ENCODE peak calls at places on chromosomes 7 and 10, in six cellular contexts. One of them, this sample, is unnamed.

GRCh38 chr7:44448456-44448855 is 42.0 kb downstream of the NUDCD3 start:
- DNase-seq in A549: no peak
- DNase-seq in endothelial cell of umbilical vein: no peak
- DNase-seq in HepG2: no peak
- DNase-seq in K562: no peak
- DNase-seq in GM12878: no peak
- DNase-seq in this sample: no peak

GRCh38 chr7:159065151-159065550 is 79.5 kb downstream of the VIPR2 start:
- DNase-seq in A549: no peak
- DNase-seq in endothelial cell of umbilical vein: no peak
- DNase-seq in HepG2: no peak
- DNase-seq in K562: no peak
- DNase-seq in GM12878: no peak
- DNase-seq in this sample: no peak

GRCh38 chr7:135557455-135558336 is at the start of gene NUP205:
- DNase-seq in A549: peak
- DNase-seq in endothelial cell of umbilical vein: peak
- DNase-seq in HepG2: peak
- DNase-seq in K562: peak
- DNase-seq in GM12878: peak
- DNase-seq in this sample: peak

GRCh38 chr7:297611-298374 is 7.8 kb downstream of the FOXL3 start:
- DNase-seq in A549: no peak
- DNase-seq in endothelial cell of umbilical vein: no peak
- DNase-seq in HepG2: no peak
- DNase-seq in K562: no peak
- DNase-seq in GM12878: no peak
- DNase-seq in this sample: no peak

GRCh38 chr7:138481447-138482380 is 21.7 kb downstream of the TRIM24 start:
- DNase-seq in A549: no peak
- DNase-seq in endothelial cell of umbilical vein: no peak
- DNase-seq in HepG2: no peak
- DNase-seq in K562: no peak
- DNase-seq in GM12878: no peak
- DNase-seq in this sample: no peak

GRCh38 chr10:18104223-18104872 is 35.9 kb upstream of the CACNB2 start:
- DNase-seq in A549: peak
- DNase-seq in endothelial cell of umbilical vein: peak
- DNase-seq in HepG2: peak
- DNase-seq in K562: peak
- DNase-seq in GM12878: no peak
- DNase-seq in this sample: peak

GRCh38 chr7:48718731-48719387 is 205.5 kb upstream of the CDC14C start:
- DNase-seq in A549: no peak
- DNase-seq in endothelial cell of umbilical vein: no peak
- DNase-seq in HepG2: no peak
- DNase-seq in K562: no peak
- DNase-seq in GM12878: no peak
- DNase-seq in this sample: peak

GRCh38 chr7:130063036-130063435 is 7.3 kb upstream of the KLHDC10 start:
- DNase-seq in A549: no peak
- DNase-seq in endothelial cell of umbilical vein: peak
- DNase-seq in HepG2: peak
- DNase-seq in K562: peak
- DNase-seq in GM12878: no peak
- DNase-seq in this sample: peak

GRCh38 chr7:138887872-138888656 is 90.1 kb upstream of the ATP6V0A4 start:
- DNase-seq in A549: no peak
- DNase-seq in endothelial cell of umbilical vein: no peak
- DNase-seq in HepG2: no peak
- DNase-seq in K562: no peak
- DNase-seq in GM12878: no peak
- DNase-seq in this sample: no peak

GRCh38 chr7:1234794-1235500 is 2.3 kb downstream of the UNCX start:
- DNase-seq in A549: no peak
- DNase-seq in endothelial cell of umbilical vein: no peak
- DNase-seq in HepG2: no peak
- DNase-seq in K562: no peak
- DNase-seq in GM12878: no peak
- DNase-seq in this sample: peak

GRCh38 chr10:79246606-79247275 is 100.5 kb upstream of the PPIF start:
- DNase-seq in A549: no peak
- DNase-seq in endothelial cell of umbilical vein: peak
- DNase-seq in HepG2: no peak
- DNase-seq in K562: no peak
- DNase-seq in GM12878: no peak
- DNase-seq in this sample: no peak

GRCh38 chr10:46547331-46547880 is 9.1 kb downstream of the GPRIN2 start:
- DNase-seq in A549: no peak
- DNase-seq in endothelial cell of umbilical vein: no peak
- DNase-seq in HepG2: no peak
- DNase-seq in K562: no peak
- DNase-seq in GM12878: no peak
- DNase-seq in this sample: no peak

GRCh38 chr10:5964736-5965135 is 12.6 kb downstream of the IL15RA start:
- DNase-seq in A549: no peak
- DNase-seq in endothelial cell of umbilical vein: no peak
- DNase-seq in HepG2: no peak
- DNase-seq in K562: no peak
- DNase-seq in GM12878: no peak
- DNase-seq in this sample: no peak

GRCh38 chr7:29878081-29878688 is 71.9 kb downstream of the WIPF3 start:
- DNase-seq in A549: peak
- DNase-seq in endothelial cell of umbilical vein: peak
- DNase-seq in HepG2: peak
- DNase-seq in K562: peak
- DNase-seq in GM12878: no peak
- DNase-seq in this sample: peak
- TF ChIP-seq MYC in A549: no peak
- TF ChIP-seq MYC in endothelial cell of umbilical vein: no peak
- TF ChIP-seq MYC in HepG2: no peak
- TF ChIP-seq MYC in K562: no peak
- TF ChIP-seq MYC in GM12878: no peak
- TF ChIP-seq MYC in this sample: no peak

GRCh38 chr10:73032536-73032935 is 64.1 kb downstream of the P4HA1 start:
- DNase-seq in A549: no peak
- DNase-seq in endothelial cell of umbilical vein: no peak
- DNase-seq in HepG2: no peak
- DNase-seq in K562: no peak
- DNase-seq in GM12878: no peak
- DNase-seq in this sample: no peak
- TF ChIP-seq POLR2A in A549: no peak
- TF ChIP-seq POLR2A in endothelial cell of umbilical vein: no peak
- TF ChIP-seq POLR2A in HepG2: no peak
- TF ChIP-seq POLR2A in K562: no peak
- TF ChIP-seq POLR2A in GM12878: no peak
- TF ChIP-seq POLR2A in this sample: no peak

GRCh38 chr7:132116369-132116768 is 459.9 kb downstream of the PLXNA4 start:
- DNase-seq in A549: peak
- DNase-seq in endothelial cell of umbilical vein: no peak
- DNase-seq in HepG2: no peak
- DNase-seq in K562: no peak
- DNase-seq in GM12878: no peak
- DNase-seq in this sample: no peak
- TF ChIP-seq MAX in A549: peak
- TF ChIP-seq MAX in endothelial cell of umbilical vein: no peak
- TF ChIP-seq MAX in HepG2: no peak
- TF ChIP-seq MAX in K562: no peak
- TF ChIP-seq MAX in GM12878: no peak
- TF ChIP-seq MAX in this sample: no peak

DNA sequence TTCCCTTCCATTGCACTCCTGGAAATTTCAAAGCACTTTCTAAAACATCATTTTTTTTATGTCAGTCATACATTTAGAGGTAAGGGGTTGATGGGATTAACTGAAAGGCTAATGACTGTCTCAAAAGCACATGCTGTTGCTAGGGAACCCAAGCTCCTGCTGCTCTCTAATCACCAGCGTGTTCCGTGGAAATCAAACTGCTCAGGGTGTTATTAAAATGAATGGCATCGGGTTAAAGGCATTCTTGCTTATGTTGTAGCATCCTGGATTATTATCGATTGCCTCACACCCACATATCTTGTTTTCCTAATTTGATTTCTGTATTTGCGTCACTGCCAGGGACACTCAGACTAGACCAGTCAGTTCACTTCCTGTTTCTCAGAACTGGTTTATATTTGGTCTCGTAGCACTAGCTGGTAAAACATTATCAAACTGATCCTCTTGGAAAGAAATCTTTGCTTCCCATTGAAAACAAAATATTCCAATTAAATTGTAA is 216.5 kb upstream of the MKLN1 start:
- DNase-seq in A549: peak
- DNase-seq in endothelial cell of umbilical vein: peak
- DNase-seq in HepG2: no peak
- DNase-seq in K562: no peak
- DNase-seq in GM12878: no peak
- DNase-seq in this sample: peak
- TF ChIP-seq MYC in A549: peak
- TF ChIP-seq MYC in endothelial cell of umbilical vein: no peak
- TF ChIP-seq MYC in HepG2: no peak
- TF ChIP-seq MYC in K562: no peak
- TF ChIP-seq MYC in GM12878: no peak
- TF ChIP-seq MYC in this sample: peak

GRCh38 chr7:100019908-100020307 is 4.5 kb downstream of the ZKSCAN1 start:
- DNase-seq in A549: no peak
- DNase-seq in endothelial cell of umbilical vein: no peak
- DNase-seq in HepG2: no peak
- DNase-seq in K562: no peak
- DNase-seq in GM12878: no peak
- DNase-seq in this sample: no peak

GRCh38 chr7:100016209-100016901 is 959 bp downstream of the ZKSCAN1 start:
- DNase-seq in A549: no peak
- DNase-seq in endothelial cell of umbilical vein: peak
- DNase-seq in HepG2: peak
- DNase-seq in K562: peak
- DNase-seq in GM12878: no peak
- DNase-seq in this sample: peak

GRCh38 chr7:100017875-100018274 is 2.5 kb downstream of the ZKSCAN1 start:
- DNase-seq in A549: no peak
- DNase-seq in endothelial cell of umbilical vein: no peak
- DNase-seq in HepG2: no peak
- DNase-seq in K562: no peak
- DNase-seq in GM12878: no peak
- DNase-seq in this sample: no peak

GRCh38 chr7:100015232-100016208 is at the start of gene ZKSCAN1:
- DNase-seq in A549: peak
- DNase-seq in endothelial cell of umbilical vein: peak
- DNase-seq in HepG2: peak
- DNase-seq in K562: peak
- DNase-seq in GM12878: peak
- DNase-seq in this sample: peak

DNA sequence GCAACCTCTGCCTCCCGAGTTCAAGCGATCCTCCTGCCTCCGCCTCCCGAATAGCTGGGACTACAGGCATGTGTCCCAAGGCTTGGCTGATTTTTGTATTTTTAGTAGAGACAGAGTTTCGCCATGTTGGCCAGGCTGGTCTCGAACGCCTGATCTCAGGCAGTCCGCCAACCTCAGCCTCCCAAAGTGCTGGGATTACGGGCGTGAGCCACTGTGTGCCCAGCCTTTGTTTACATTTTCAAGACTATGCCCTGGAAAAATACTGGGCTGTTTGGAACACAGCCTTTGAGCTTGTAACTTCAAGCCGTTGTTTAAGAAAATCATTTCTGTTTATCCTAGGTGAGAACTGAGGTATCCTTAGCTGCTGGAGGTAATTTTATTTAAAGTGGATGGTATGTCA is 1.9 kb downstream of the ZKSCAN1 start:
- DNase-seq in A549: no peak
- DNase-seq in endothelial cell of umbilical vein: no peak
- DNase-seq in HepG2: peak
- DNase-seq in K562: no peak
- DNase-seq in GM12878: no peak
- DNase-seq in this sample: no peak
- TF ChIP-seq POLR2A in A549: no peak
- TF ChIP-seq POLR2A in endothelial cell of umbilical vein: no peak
- TF ChIP-seq POLR2A in HepG2: no peak
- TF ChIP-seq POLR2A in K562: no peak
- TF ChIP-seq POLR2A in GM12878: no peak
- TF ChIP-seq POLR2A in this sample: no peak

GRCh38 chr7:128869944-128870285 is 7.3 kb downstream of the ATP6V1F start:
- DNase-seq in A549: no peak
- DNase-seq in endothelial cell of umbilical vein: no peak
- DNase-seq in HepG2: no peak
- DNase-seq in K562: no peak
- DNase-seq in GM12878: no peak
- DNase-seq in this sample: no peak

GRCh38 chr7:128871050-128871449 is 8.4 kb downstream of the ATP6V1F start:
- DNase-seq in A549: no peak
- DNase-seq in endothelial cell of umbilical vein: no peak
- DNase-seq in HepG2: no peak
- DNase-seq in K562: no peak
- DNase-seq in GM12878: no peak
- DNase-seq in this sample: no peak

GRCh38 chr7:128867842-128868623 is 5.4 kb downstream of the ATP6V1F start:
- DNase-seq in A549: no peak
- DNase-seq in endothelial cell of umbilical vein: no peak
- DNase-seq in HepG2: no peak
- DNase-seq in K562: no peak
- DNase-seq in GM12878: no peak
- DNase-seq in this sample: no peak

GRCh38 chr7:128868624-128869137 is 6.0 kb downstream of the ATP6V1F start:
- DNase-seq in A549: no peak
- DNase-seq in endothelial cell of umbilical vein: no peak
- DNase-seq in HepG2: no peak
- DNase-seq in K562: no peak
- DNase-seq in GM12878: no peak
- DNase-seq in this sample: no peak

GRCh38 chr7:128869138-128869943 is 6.7 kb downstream of the ATP6V1F start:
- DNase-seq in A549: no peak
- DNase-seq in endothelial cell of umbilical vein: peak
- DNase-seq in HepG2: no peak
- DNase-seq in K562: peak
- DNase-seq in GM12878: no peak
- DNase-seq in this sample: peak
- TF ChIP-seq MAX in A549: no peak
- TF ChIP-seq MAX in endothelial cell of umbilical vein: no peak
- TF ChIP-seq MAX in HepG2: peak
- TF ChIP-seq MAX in K562: no peak
- TF ChIP-seq MAX in GM12878: no peak
- TF ChIP-seq MAX in this sample: no peak

GRCh38 chr7:78006063-78006755 is 207.6 kb downstream of the PHTF2 start:
- DNase-seq in A549: no peak
- DNase-seq in endothelial cell of umbilical vein: no peak
- DNase-seq in HepG2: no peak
- DNase-seq in K562: no peak
- DNase-seq in GM12878: no peak
- DNase-seq in this sample: no peak
- TF ChIP-seq MYC in A549: no peak
- TF ChIP-seq MYC in endothelial cell of umbilical vein: no peak
- TF ChIP-seq MYC in HepG2: no peak
- TF ChIP-seq MYC in K562: no peak
- TF ChIP-seq MYC in GM12878: no peak
- TF ChIP-seq MYC in this sample: no peak

This sample was measured in NB4.